ENCODE peak calls at places on chromosomes 3 and 15, in seven cellular contexts. E is lung, Z is tibial nerve, Q is H9, T is kidney, U is cardiac fibroblast, W is GM23338. X is an unnamed sample.

GRCh38 chr3:127204841-127205582 is 12.1 kb downstream of the PRR23E start:
- DNase-seq in Z (no peak), E (peak), W (no peak), Q (peak), T (no peak), U (no peak), X (no peak)

GRCh38 chr15:48962662-48963523 is 826 bp downstream of the SHC4 start:
- DNase-seq in T (peak), W (peak), Z (no peak), E (no peak), U (peak), Q (peak), X (peak)

GRCh38 chr15:40052604-40053003 is 13.6 kb upstream of the SRP14 start:
- DNase-seq in W (no peak), T (no peak), Z (no peak), U (no peak), Q (no peak), E (no peak), X (no peak)

GRCh38 chr15:95551580-95551979 is 778.9 kb upstream of the NR2F2 start:
- DNase-seq in U (no peak), Z (no peak), T (no peak), E (no peak), Q (no peak), W (no peak), X (no peak)

GRCh38 chr15:40010681-40011080 is 28.3 kb downstream of the SRP14 start:
- DNase-seq in Z (no peak), U (peak), Q (no peak), W (no peak), T (no peak), E (peak), X (no peak)

GRCh38 chr3:102533784-102534183 is 99.0 kb downstream of the ZPLD1 start:
- DNase-seq in E (no peak), W (no peak), T (no peak), U (no peak), Z (no peak), Q (no peak), X (no peak)

GRCh38 chr15:101489236-101489632 is 273 bp downstream of the PCSK6 start:
- DNase-seq in W (peak), Z (no peak), T (no peak), Q (no peak), E (no peak), U (peak), X (peak)

GRCh38 chr3:74268753-74269152 is 345.7 kb downstream of the CNTN3 start:
- DNase-seq in T (no peak), Q (no peak), W (no peak), Z (no peak), E (no peak), U (peak), X (no peak)

GRCh38 chr3:181941250-181941649 is 229.5 kb downstream of the SOX2 start:
- DNase-seq in Z (no peak), Q (no peak), U (no peak), E (no peak), T (no peak), W (no peak), X (no peak)

GRCh38 chr3:114178770-114179368 is at the start of gene DRD3:
- DNase-seq in Z (no peak), Q (peak), E (no peak), W (peak), U (peak), T (no peak), X (peak)

GRCh38 chr15:66720206-66721010 is 18.4 kb downstream of the SMAD6 start:
- DNase-seq in Q (no peak), T (peak), Z (no peak), E (peak), W (no peak), U (peak), X (no peak)

GRCh38 chr3:171950373-171950772 is 89.0 kb upstream of the FNDC3B start:
- DNase-seq in U (peak), T (no peak), E (no peak), Q (no peak), Z (no peak), W (peak), X (no peak)

GRCh38 chr15:46576611-46577010 is 941.8 kb downstream of the SQOR start:
- DNase-seq in Z (no peak), W (no peak), E (no peak), T (no peak), U (no peak), Q (no peak), X (no peak)

GRCh38 chr3:79278681-79279080 is 489.1 kb downstream of the ROBO1 start:
- DNase-seq in U (no peak), T (no peak), W (no peak), E (no peak), Q (no peak), Z (no peak), X (no peak)

GRCh38 chr3:134419214-134419965 is 45.1 kb upstream of the AMOTL2 start:
- DNase-seq in E (no peak), T (no peak), Z (no peak), Q (no peak), U (no peak), W (peak), X (no peak)

GRCh38 chr15:41161736-41162135 is 45.7 kb upstream of the INO80 start:
- DNase-seq in Q (no peak), T (no peak), E (no peak), W (no peak), U (no peak), Z (no peak), X (no peak)

DNA sequence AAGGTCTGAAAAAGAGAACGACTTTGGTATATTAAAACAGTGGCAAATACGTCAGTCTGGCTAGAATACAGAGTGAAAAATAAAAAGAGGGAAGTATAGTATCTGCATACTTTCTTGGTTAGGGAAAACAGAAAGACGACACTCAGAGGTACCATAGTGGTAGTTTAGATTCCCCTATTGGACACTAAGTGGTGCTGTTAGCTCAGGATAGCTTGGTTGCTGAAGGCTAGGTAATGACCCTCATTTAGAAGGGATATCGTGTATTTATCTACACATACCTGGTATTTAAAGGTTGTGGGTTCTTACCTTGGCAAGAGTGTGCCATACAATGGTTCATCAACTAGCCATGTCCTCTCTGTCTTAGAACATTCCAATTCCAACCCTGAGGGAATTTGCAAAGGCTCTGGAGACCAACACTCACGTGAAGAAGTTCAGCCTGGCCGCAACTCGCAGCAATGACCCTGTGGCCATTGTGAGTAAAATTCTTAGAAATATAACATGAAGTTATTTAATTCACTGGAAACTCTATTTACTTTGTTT is 31.0 kb downstream of the TMOD2 start:
- DNase-seq in E (no peak), Z (no peak), U (peak), Q (no peak), W (peak), T (no peak), X (no peak)
- TF ChIP-seq CTCF in E (no peak), Z (no peak), U (peak), Q (peak), W (peak), T (no peak), X (no peak)

GRCh38 chr3:37836589-37836988 is 25.1 kb upstream of the CTDSPL start:
- DNase-seq in W (no peak), Q (no peak), T (no peak), U (no peak), E (no peak), Z (no peak), X (no peak)

GRCh38 chr3:37833790-37834189 is 27.9 kb upstream of the CTDSPL start:
- DNase-seq in Z (no peak), Q (no peak), W (peak), T (no peak), U (no peak), E (no peak), X (peak)
- TF ChIP-seq CTCF in Z (no peak), Q (peak), W (peak), T (no peak), U (peak), E (no peak), X (peak)

DNA sequence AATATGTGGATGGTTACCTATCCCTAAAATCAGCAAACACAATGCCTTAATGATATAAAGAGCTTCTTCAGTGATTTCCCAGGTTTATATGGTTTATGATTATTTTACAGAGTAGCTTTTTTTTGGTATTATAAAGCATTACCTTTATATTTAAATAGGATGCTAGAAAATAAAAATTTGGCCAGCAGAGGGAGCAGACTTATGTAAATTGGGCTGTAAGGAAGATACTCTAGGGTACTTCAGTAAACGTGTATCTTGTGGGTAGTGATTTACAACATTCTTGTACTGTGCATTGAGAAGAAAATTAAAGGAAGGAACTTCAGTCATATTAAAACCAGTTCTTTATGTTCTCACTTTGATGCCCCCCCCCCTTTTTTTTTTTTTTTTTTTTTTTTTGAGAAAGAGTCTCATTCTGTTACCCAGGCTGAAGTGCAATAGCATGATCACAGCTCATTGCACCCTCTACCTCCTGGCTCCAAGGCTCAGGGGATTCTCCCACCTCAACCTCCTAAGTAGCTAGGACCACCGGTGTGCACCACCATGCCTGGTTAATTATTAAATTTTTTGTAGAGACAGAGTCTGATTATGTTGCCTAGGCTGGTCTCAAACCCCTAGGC is 167.9 kb downstream of the BBX start:
- DNase-seq in Z (peak), W (peak), U (peak), Q (no peak), T (no peak), E (no peak), X (no peak)
- TF ChIP-seq CTCF in Z (peak), W (peak), U (peak), Q (peak), T (peak), E (peak), X (peak)

GRCh38 chr3:150363420-150363819 is 44.7 kb upstream of the TSC22D2 start:
- DNase-seq in Q (no peak), Z (no peak), T (no peak), E (no peak), W (no peak), U (no peak), X (no peak)
- TF ChIP-seq CTCF in Q (no peak), Z (no peak), T (no peak), E (no peak), W (no peak), U (no peak), X (no peak)

GRCh38 chr3:52013802-52014598 is 18.3 kb upstream of the RPL29 start:
- DNase-seq in Z (no peak), T (no peak), E (no peak), U (no peak), Q (no peak), W (no peak), X (no peak)
- TF ChIP-seq CTCF in Z (no peak), T (no peak), E (no peak), U (peak), Q (no peak), W (no peak), X (no peak)

GRCh38 chr3:186772886-186773417 is 10.4 kb upstream of the EIF4A2 start:
- DNase-seq in T (peak), Z (peak), E (peak), W (peak), U (peak), Q (peak), X (no peak)

GRCh38 chr3:186772281-186772885 is 11.0 kb upstream of the EIF4A2 start:
- DNase-seq in E (no peak), Z (no peak), T (no peak), U (no peak), Q (peak), W (peak), X (no peak)

GRCh38 chr3:186779204-186779603 is 4.2 kb upstream of the EIF4A2 start:
- DNase-seq in E (no peak), T (no peak), Q (no peak), Z (no peak), U (no peak), W (no peak), X (no peak)

DNA sequence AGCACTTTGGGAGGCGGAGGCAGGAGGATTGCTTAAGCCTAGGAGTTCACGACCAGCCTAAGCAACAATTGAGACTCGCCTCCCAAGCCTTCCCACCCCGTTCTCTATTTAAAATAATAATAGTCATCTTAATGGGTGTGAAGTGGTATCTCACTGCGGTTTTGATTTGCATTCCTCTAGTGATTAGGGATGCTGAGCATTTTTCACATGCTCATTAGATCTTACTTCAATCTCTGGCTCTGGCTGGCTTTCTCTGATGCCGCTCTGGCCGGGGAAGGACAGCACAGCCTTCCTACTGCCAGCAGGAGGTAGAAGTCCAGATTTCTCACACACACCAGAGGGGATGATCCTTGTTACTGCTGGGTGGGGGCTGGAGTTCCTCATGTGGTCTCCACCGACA is 7.4 kb upstream of the EIF4A2 start:
- DNase-seq in E (no peak), Q (peak), W (peak), U (no peak), T (no peak), Z (no peak), X (no peak)
- TF ChIP-seq CTCF in E (no peak), Q (peak), W (peak), U (no peak), T (no peak), Z (no peak), X (no peak)

X was measured in endothelial cell.